ENCODE peak calls at places on chromosome 11, in four cellular contexts. One of them, this sample, is unnamed.

GRCh38 chr11:34792814-34793241 is 123.4 kb downstream of the APIP start:
- DNase-seq in upper lobe of right lung: no peak
- DNase-seq in Peyer's patch: no peak
- DNase-seq in fibroblast of pulmonary artery: no peak
- DNase-seq in this sample: peak; percentile 54

GRCh38 chr11:71204748-71205664 is 47.4 kb downstream of the SHANK2 start:
- DNase-seq in upper lobe of right lung: no peak
- DNase-seq in Peyer's patch: peak; percentile 37
- DNase-seq in fibroblast of pulmonary artery: no peak
- DNase-seq in this sample: no peak

GRCh38 chr11:72228229-72228843 is 3.8 kb downstream of the INPPL1 start:
- DNase-seq in upper lobe of right lung: peak; percentile 57
- DNase-seq in Peyer's patch: no peak
- DNase-seq in fibroblast of pulmonary artery: no peak
- DNase-seq in this sample: peak; percentile 13

GRCh38 chr11:75264971-75265370 is 24.4 kb downstream of the TPBGL start:
- DNase-seq in upper lobe of right lung: peak; percentile 56
- DNase-seq in Peyer's patch: no peak
- DNase-seq in fibroblast of pulmonary artery: no peak
- DNase-seq in this sample: no peak

GRCh38 chr11:120123946-120124345 is 14.0 kb downstream of the TRIM29 start:
- DNase-seq in upper lobe of right lung: no peak
- DNase-seq in Peyer's patch: no peak
- DNase-seq in fibroblast of pulmonary artery: no peak
- DNase-seq in this sample: no peak

GRCh38 chr11:64036081-64037026 is 623 bp downstream of the FLRT1 start:
- DNase-seq in upper lobe of right lung: no peak
- DNase-seq in Peyer's patch: no peak
- DNase-seq in fibroblast of pulmonary artery: peak; percentile 16
- DNase-seq in this sample: no peak

GRCh38 chr11:116519499-116519898 is 253.3 kb downstream of the BUD13 start:
- DNase-seq in upper lobe of right lung: no peak
- DNase-seq in Peyer's patch: no peak
- DNase-seq in fibroblast of pulmonary artery: no peak
- DNase-seq in this sample: no peak

GRCh38 chr11:2088746-2089535 is 50.2 kb downstream of the IGF2 start:
- DNase-seq in upper lobe of right lung: peak; percentile 48
- DNase-seq in Peyer's patch: no peak
- DNase-seq in fibroblast of pulmonary artery: no peak
- DNase-seq in this sample: peak; percentile 7

GRCh38 chr11:116357769-116358544 is 414.8 kb downstream of the BUD13 start:
- DNase-seq in upper lobe of right lung: peak; percentile 76
- DNase-seq in Peyer's patch: peak; percentile 73
- DNase-seq in fibroblast of pulmonary artery: no peak
- DNase-seq in this sample: peak; percentile 61

DNA sequence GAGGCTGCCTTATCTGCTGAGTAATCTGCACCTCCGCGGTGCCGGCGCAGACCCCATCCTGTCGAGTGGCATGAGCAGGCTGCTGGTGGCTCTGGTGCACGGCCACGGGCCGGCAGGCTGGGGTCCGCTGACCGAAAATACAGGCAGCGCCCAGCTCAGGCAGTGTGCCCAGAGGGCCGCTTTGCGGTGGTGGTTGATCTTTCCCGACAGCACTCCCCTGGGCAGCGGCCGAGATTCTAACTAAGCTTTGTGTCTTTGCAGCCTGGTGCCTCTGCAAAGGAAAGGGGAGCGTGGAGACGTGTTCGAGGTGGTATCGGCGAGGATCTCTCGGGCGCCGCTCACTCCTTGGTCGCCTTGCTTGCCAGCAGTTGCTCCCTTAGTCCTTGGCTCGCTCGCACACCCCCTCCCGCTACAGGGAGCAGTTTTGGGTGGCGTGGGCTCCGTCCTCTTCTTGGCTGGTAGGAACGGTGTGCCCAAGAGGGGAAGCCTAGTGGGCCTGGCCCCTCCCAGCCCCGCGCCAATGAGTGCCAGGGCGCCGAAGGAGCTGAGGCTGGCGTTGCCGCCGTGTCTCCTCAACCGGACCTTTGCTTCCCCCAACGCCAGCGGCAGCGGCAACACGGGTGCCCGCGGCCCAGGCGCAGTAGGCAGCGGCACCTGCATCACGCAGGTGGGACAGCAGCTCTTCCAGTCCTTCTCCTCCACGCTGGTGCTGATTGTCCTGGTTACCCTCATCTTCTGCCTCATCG is 1.3 kb downstream of the C11orf87 start:
- DNase-seq in upper lobe of right lung: peak; percentile 62
- DNase-seq in Peyer's patch: no peak
- DNase-seq in fibroblast of pulmonary artery: peak; percentile 15
- DNase-seq in this sample: no peak
- H3K4me3 ChIP-seq in upper lobe of right lung: peak overlapping the region; percentile 26
- H3K4me3 ChIP-seq in Peyer's patch: no peak overlapping the region
- H3K4me3 ChIP-seq in fibroblast of pulmonary artery: peak overlapping the region; percentile 40
- H3K4me3 ChIP-seq in this sample: peak overlapping the region; percentile 24

DNA sequence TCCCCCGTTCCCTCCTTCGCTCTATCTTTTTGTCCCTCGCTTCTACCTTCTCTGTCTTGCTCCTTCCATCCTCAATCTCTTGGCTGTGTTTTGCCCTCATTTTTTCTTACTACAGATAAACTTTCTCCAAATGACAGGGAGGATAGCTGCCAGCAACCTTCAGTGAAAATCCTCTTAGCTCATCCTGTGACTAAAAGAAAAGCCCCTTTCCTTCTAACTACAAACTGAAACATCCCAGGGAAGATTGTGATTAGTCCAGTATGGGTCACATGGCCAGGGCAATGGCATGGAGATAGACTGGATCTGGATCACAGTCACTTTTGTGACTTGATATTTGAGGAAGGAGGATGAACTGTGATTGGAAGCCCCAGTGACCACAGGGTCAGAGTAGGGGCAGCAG is 10.4 kb downstream of the SPON1 start:
- DNase-seq in upper lobe of right lung: no peak
- DNase-seq in Peyer's patch: no peak
- DNase-seq in fibroblast of pulmonary artery: no peak
- DNase-seq in this sample: no peak
- H3K4me3 ChIP-seq in upper lobe of right lung: no peak overlapping the region
- H3K4me3 ChIP-seq in Peyer's patch: no peak overlapping the region
- H3K4me3 ChIP-seq in fibroblast of pulmonary artery: no peak overlapping the region
- H3K4me3 ChIP-seq in this sample: no peak overlapping the region

GRCh38 chr11:128718064-128718463 is 24.2 kb downstream of the FLI1 start:
- DNase-seq in upper lobe of right lung: no peak
- DNase-seq in Peyer's patch: no peak
- DNase-seq in fibroblast of pulmonary artery: no peak
- DNase-seq in this sample: no peak
- H3K4me3 ChIP-seq in upper lobe of right lung: no peak overlapping the region
- H3K4me3 ChIP-seq in Peyer's patch: no peak overlapping the region
- H3K4me3 ChIP-seq in fibroblast of pulmonary artery: no peak overlapping the region
- H3K4me3 ChIP-seq in this sample: no peak overlapping the region

GRCh38 chr11:67466962-67467771 is 1.9 kb downstream of the TMEM134 start:
- DNase-seq in upper lobe of right lung: peak; percentile 66
- DNase-seq in Peyer's patch: no peak
- DNase-seq in fibroblast of pulmonary artery: no peak
- DNase-seq in this sample: no peak
- H3K4me3 ChIP-seq in upper lobe of right lung: no peak overlapping the region
- H3K4me3 ChIP-seq in Peyer's patch: no peak overlapping the region
- H3K4me3 ChIP-seq in fibroblast of pulmonary artery: no peak overlapping the region
- H3K4me3 ChIP-seq in this sample: no peak overlapping the region